ENCODE peak calls at places on chromosomes 2 and 18, in eight cellular contexts. G is psoas muscle, U is natural killer cell, W is WTC11, J is tibial artery, K is mammary epithelial cell, R is fibroblast of mammary gland, A is mesothelial cell of epicardium. Z is an unnamed sample.

GRCh38 chr2:77839102-77839501 is 316.9 kb upstream of the LRRTM4 start:
- DNase-seq in G (no peak), U (no peak), W (no peak), J (no peak), K (no peak), R (no peak), A (no peak), Z (no peak)

GRCh38 chr2:74471332-74472065 is 981 bp downstream of the MRPL53 start:
- DNase-seq in G (no peak), U (no peak), W (no peak), J (no peak), K (no peak), R (no peak), A (no peak), Z (no peak)

GRCh38 chr2:165844216-165844615 is 50.2 kb upstream of the GALNT3 start:
- DNase-seq in G (no peak), U (no peak), W (no peak), J (no peak), K (no peak), R (no peak), A (no peak), Z (no peak)

GRCh38 chr18:2846638-2847340 is at the start of gene EMILIN2:
- DNase-seq in G (peak), U (peak), W (peak), J (peak), K (no peak), R (peak), A (peak), Z (peak)

GRCh38 chr2:201696151-201696659 is 2.2 kb downstream of the MPP4 start:
- DNase-seq in G (no peak), U (no peak), W (no peak), J (no peak), K (peak), R (peak), A (no peak), Z (no peak)

GRCh38 chr2:64975232-64975791 is 13.9 kb upstream of the SLC1A4 start:
- DNase-seq in G (peak), U (no peak), W (no peak), J (peak), K (peak), R (peak), A (no peak), Z (no peak)

GRCh38 chr2:28390857-28391563 is 1.6 kb upstream of the FOSL2 start:
- DNase-seq in G (peak), U (no peak), W (peak), J (no peak), K (peak), R (no peak), A (peak), Z (peak)

GRCh38 chr2:133970641-133971040 is 283.2 kb upstream of the MGAT5 start:
- DNase-seq in G (no peak), U (no peak), W (no peak), J (no peak), K (no peak), R (no peak), A (no peak), Z (no peak)

GRCh38 chr2:26246818-26247217 is 2.1 kb downstream of the HADHB start:
- DNase-seq in G (peak), U (no peak), W (no peak), J (no peak), K (peak), R (peak), A (no peak), Z (no peak)

GRCh38 chr18:9066817-9067306 is 35.6 kb upstream of the NDUFV2 start:
- DNase-seq in G (no peak), U (no peak), W (no peak), J (no peak), K (peak), R (no peak), A (no peak), Z (no peak)

GRCh38 chr2:179936654-179937053 is 70.4 kb downstream of the CWC22 start:
- DNase-seq in G (no peak), U (no peak), W (peak), J (no peak), K (peak), R (peak), A (no peak), Z (peak)

GRCh38 chr2:181891966-181892794 is 650 bp downstream of the ITPRID2 start:
- DNase-seq in G (peak), U (peak), W (peak), J (peak), K (peak), R (peak), A (peak), Z (peak)

GRCh38 chr2:199147216-199147615 is 310.5 kb downstream of the SATB2 start:
- DNase-seq in G (no peak), U (no peak), W (no peak), J (no peak), K (no peak), R (peak), A (no peak), Z (no peak)

GRCh38 chr2:233265899-233266431 is 14.5 kb downstream of the ATG16L1 start:
- DNase-seq in G (no peak), U (no peak), W (no peak), J (no peak), K (no peak), R (no peak), A (no peak), Z (no peak)

GRCh38 chr18:62839874-62840713 is 124.8 kb downstream of the PHLPP1 start:
- DNase-seq in G (no peak), U (no peak), W (no peak), J (no peak), K (peak), R (peak), A (no peak), Z (no peak)

GRCh38 chr18:53757346-53757745 is 467.1 kb downstream of the MBD2 start:
- DNase-seq in G (no peak), U (no peak), W (no peak), J (no peak), K (no peak), R (peak), A (no peak), Z (no peak)

GRCh38 chr2:203690110-203691047 is 16.1 kb upstream of the CD28 start:
- DNase-seq in G (no peak), U (peak), W (no peak), J (no peak), K (no peak), R (peak), A (no peak), Z (no peak)

GRCh38 chr18:75128051-75128605 is 80.8 kb downstream of the PTGR3 start:
- DNase-seq in G (no peak), U (no peak), W (no peak), J (peak), K (no peak), R (no peak), A (peak), Z (no peak)

GRCh38 chr18:35938158-35938557 is 34.3 kb upstream of the RMP24 start:
- DNase-seq in G (no peak), U (no peak), W (no peak), J (no peak), K (peak), R (no peak), A (no peak), Z (no peak)

GRCh38 chr2:75602724-75603342 is 42.1 kb upstream of the EVA1A start:
- DNase-seq in G (no peak), U (no peak), W (no peak), J (no peak), K (peak), R (peak), A (no peak), Z (no peak)

GRCh38 chr2:44016282-44016681 is 20.5 kb upstream of the LRPPRC start:
- DNase-seq in G (no peak), U (no peak), W (peak), J (no peak), K (peak), R (peak), A (peak), Z (peak)

GRCh38 chr2:182594286-182594685 is 121.8 kb upstream of the DNAJC10 start:
- DNase-seq in G (no peak), U (no peak), W (no peak), J (no peak), K (no peak), R (peak), A (no peak), Z (no peak)

GRCh38 chr2:124607679-124608078 is 582.6 kb downstream of the CNTNAP5 start:
- DNase-seq in G (no peak), U (no peak), W (no peak), J (no peak), K (no peak), R (no peak), A (no peak), Z (no peak)

GRCh38 chr18:33696332-33697162 is 118.5 kb downstream of the ASXL3 start:
- DNase-seq in G (no peak), U (no peak), W (no peak), J (no peak), K (no peak), R (no peak), A (no peak), Z (no peak)

GRCh38 chr2:132670961-132671781 is 1.2 kb upstream of the LYPD1 start:
- DNase-seq in G (no peak), U (no peak), W (peak), J (no peak), K (peak), R (peak), A (peak), Z (peak)

GRCh38 chr2:60735496-60736250 is 20.4 kb upstream of the PAPOLG start:
- DNase-seq in G (no peak), U (peak), W (peak), J (no peak), K (peak), R (no peak), A (peak), Z (no peak)

GRCh38 chr2:86520153-86520552 is 43.1 kb downstream of the CHMP3 start:
- DNase-seq in G (no peak), U (no peak), W (no peak), J (no peak), K (no peak), R (no peak), A (no peak), Z (no peak)

DNA sequence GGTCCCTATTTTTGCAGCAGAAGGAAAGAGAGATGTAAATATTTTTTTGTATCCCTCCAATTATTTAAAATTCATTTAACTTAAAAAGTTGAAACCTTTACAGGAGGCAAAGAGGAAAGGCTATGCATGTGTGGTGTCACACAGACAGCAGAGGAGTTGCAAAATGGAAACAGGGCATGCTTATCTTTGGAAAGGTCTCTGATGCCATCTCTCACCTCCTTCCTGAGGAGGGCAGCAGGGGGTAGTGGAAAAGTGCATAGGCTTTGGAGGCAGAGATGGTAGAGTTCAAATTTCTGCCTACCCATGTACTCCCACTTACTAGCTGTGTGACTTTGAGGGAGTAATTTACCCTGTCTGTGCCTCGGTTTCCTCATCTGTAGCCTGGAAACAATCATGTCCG is 99.6 kb upstream of the MCFD2 start:
- DNase-seq in G (no peak), U (no peak), W (no peak), J (no peak), K (no peak), R (no peak), A (no peak), Z (no peak)
- TF ChIP-seq CTCF in G (peak), U (no peak), W (no peak), J (peak), K (no peak), R (peak), A (no peak), Z (no peak)

DNA sequence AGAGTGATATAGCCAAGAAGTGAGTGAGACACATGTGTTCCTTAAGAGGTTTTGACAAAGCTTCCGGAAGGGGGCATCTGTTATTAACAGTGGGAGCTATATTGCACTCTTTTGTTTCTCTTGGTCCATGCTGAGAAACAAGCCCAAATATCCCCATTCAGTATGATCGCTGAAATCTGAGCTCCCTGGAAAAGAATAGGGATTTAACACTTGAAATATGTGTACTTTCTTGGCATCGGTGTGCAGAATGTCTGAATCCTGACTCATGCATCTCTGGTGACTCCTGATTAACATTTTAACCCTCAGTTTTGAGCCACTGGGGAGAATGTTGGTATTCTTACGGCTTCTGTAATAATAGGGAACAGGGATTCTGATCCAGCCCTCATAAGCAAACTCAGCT is 448.1 kb downstream of the TSN start:
- DNase-seq in G (no peak), U (no peak), W (no peak), J (no peak), K (peak), R (peak), A (no peak), Z (no peak)
- TF ChIP-seq CTCF in G (no peak), U (no peak), W (no peak), J (no peak), K (no peak), R (no peak), A (no peak), Z (no peak)

DNA sequence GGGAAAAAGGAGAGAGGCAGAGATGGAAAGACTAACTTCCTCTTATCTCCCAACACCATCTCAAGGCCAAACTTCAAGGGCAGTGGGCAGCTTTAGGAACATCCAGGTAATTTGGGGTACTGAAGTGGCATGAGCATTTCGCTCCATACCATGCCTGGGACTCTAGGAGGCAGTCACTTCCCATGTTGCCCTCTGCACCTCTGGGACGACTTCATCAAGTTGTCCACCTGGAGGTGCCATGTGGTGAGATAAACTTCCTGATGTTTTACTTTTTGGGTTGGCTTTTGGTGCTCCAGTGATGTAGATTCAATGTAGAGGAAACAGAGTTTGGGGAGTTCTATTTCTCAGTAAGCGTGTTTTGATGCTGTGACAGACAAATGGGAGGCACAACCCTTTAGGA is 56.3 kb upstream of the UPP2 start:
- DNase-seq in G (no peak), U (no peak), W (peak), J (no peak), K (no peak), R (no peak), A (no peak), Z (no peak)
- TF ChIP-seq CTCF in G (no peak), U (no peak), W (no peak), J (no peak), K (no peak), R (no peak), A (no peak), Z (no peak)

GRCh38 chr2:113282747-113283533 is 4.2 kb upstream of the PAX8 start:
- DNase-seq in G (peak), U (no peak), W (peak), J (peak), K (peak), R (no peak), A (no peak), Z (no peak)
- TF ChIP-seq CTCF in G (peak), U (no peak), W (no peak), J (peak), K (peak), R (no peak), A (no peak), Z (peak)

GRCh38 chr2:112491946-112492345 is 10.0 kb downstream of the TTL start:
- DNase-seq in G (no peak), U (no peak), W (no peak), J (no peak), K (no peak), R (no peak), A (no peak), Z (no peak)

GRCh38 chr2:112494839-112495238 is 12.9 kb downstream of the TTL start:
- DNase-seq in G (no peak), U (no peak), W (no peak), J (no peak), K (no peak), R (no peak), A (no peak), Z (no peak)

GRCh38 chr2:112493858-112494648 is 12.1 kb downstream of the TTL start:
- DNase-seq in G (no peak), U (no peak), W (no peak), J (no peak), K (peak), R (peak), A (no peak), Z (no peak)

GRCh38 chr2:112488201-112488600 is 6.2 kb downstream of the TTL start:
- DNase-seq in G (no peak), U (no peak), W (no peak), J (no peak), K (no peak), R (no peak), A (no peak), Z (no peak)

DNA sequence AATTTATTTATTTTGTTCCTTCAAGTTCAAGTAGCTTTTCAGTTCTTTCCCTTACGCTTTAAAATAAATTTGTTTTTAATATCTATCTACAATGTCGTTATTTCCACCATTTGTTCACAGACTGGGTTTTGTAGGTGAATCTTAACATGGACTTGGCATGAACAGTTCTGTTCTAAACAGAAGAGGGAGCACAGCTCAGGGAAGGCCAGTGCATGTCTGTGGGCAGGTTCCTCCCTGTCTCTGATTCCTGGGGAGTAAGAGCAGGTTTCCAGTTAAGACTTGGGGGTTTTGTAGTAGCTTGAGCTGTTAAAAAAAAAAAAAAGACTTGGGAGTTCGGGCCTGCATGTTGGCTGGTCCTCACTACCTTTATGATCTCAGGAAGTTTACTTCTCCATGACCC is 11.1 kb downstream of the TTL start:
- DNase-seq in G (no peak), U (no peak), W (no peak), J (no peak), K (no peak), R (no peak), A (no peak), Z (no peak)
- TF ChIP-seq CTCF in G (no peak), U (no peak), W (no peak), J (no peak), K (no peak), R (no peak), A (no peak), Z (no peak)

GRCh38 chr2:16633632-16634430 is 31.8 kb downstream of the CYRIA start:
- DNase-seq in G (no peak), U (no peak), W (no peak), J (no peak), K (peak), R (peak), A (no peak), Z (no peak)

GRCh38 chr2:16638941-16639340 is 26.7 kb downstream of the CYRIA start:
- DNase-seq in G (no peak), U (no peak), W (no peak), J (no peak), K (no peak), R (no peak), A (no peak), Z (no peak)

GRCh38 chr2:16639431-16639830 is 26.2 kb downstream of the CYRIA start:
- DNase-seq in G (no peak), U (no peak), W (no peak), J (no peak), K (no peak), R (no peak), A (no peak), Z (no peak)

GRCh38 chr2:16632615-16633014 is 33.0 kb downstream of the CYRIA start:
- DNase-seq in G (no peak), U (no peak), W (no peak), J (no peak), K (no peak), R (no peak), A (no peak), Z (no peak)

GRCh38 chr2:16635796-16636699 is 29.6 kb downstream of the CYRIA start:
- DNase-seq in G (no peak), U (peak), W (no peak), J (no peak), K (no peak), R (peak), A (no peak), Z (no peak)
- TF ChIP-seq CTCF in G (peak), U (no peak), W (no peak), J (no peak), K (no peak), R (no peak), A (no peak), Z (no peak)

DNA sequence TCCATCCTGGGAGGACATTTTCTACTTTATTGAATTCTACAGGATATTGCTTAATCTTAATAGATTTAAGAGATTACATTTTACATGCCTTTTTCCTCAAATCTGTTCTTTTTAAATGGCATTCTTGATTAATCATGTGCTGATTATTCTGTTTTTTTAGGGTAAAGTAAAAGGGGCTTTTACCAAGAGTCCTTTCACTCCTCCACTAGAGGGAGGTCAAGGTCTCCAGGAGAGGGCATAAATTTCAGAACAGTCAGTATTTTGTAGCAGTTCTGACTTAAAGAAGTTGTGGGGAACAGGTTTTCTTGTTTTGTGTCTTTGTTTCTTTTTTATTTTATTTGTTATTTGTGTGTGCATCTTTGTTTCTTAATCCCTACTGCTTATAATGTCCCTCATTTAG is 25.4 kb downstream of the WDR75 start:
- DNase-seq in G (no peak), U (no peak), W (no peak), J (no peak), K (no peak), R (peak), A (no peak), Z (no peak)
- TF ChIP-seq CTCF in G (peak), U (no peak), W (peak), J (peak), K (peak), R (peak), A (peak), Z (peak)

GRCh38 chr2:23801396-23801795 is 125.5 kb downstream of the ATAD2B start:
- DNase-seq in G (no peak), U (no peak), W (no peak), J (no peak), K (peak), R (peak), A (no peak), Z (no peak)

GRCh38 chr2:23803275-23803964 is 123.5 kb downstream of the ATAD2B start:
- DNase-seq in G (no peak), U (no peak), W (no peak), J (no peak), K (peak), R (peak), A (no peak), Z (no peak)

GRCh38 chr2:23806201-23806600 is 120.7 kb downstream of the ATAD2B start:
- DNase-seq in G (no peak), U (no peak), W (no peak), J (no peak), K (peak), R (no peak), A (no peak), Z (no peak)

GRCh38 chr2:23806665-23807064 is 120.3 kb downstream of the ATAD2B start:
- DNase-seq in G (no peak), U (no peak), W (no peak), J (no peak), K (no peak), R (no peak), A (no peak), Z (no peak)

DNA sequence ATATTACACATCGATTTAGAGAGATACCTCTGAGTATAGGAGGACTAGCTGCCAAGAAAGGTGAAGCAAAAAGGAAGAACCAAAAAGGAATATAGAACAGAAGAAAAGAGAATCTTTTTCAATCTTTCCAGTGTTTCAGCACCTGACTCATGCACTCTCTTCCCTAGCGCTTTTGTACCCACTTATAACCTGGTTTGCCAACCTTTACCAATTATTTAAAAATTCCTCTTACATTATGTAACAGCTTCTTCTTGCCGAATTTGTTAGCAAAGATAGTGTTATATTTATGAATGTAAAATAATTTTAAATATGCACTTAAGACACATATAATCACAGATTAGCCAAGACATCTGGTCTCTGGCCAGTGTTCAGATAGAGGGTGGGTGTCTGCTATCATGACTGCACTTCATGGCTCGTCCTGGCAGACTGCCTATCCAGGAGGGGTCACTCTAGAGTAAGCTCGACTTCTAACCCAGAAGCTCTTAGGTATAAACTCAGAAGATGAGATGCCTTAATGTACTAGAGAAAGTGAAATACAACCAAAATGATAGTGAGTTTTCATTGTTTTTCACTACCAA is 122.9 kb downstream of the ATAD2B start:
- DNase-seq in G (peak), U (no peak), W (peak), J (no peak), K (peak), R (peak), A (no peak), Z (no peak)
- TF ChIP-seq CTCF in G (peak), U (no peak), W (no peak), J (no peak), K (peak), R (peak), A (no peak), Z (peak)

Z was measured in progenitor cell of endocrine pancreas.